ENCODE peak calls at places on chromosomes 4 and X, in four cellular contexts. X, G, N and P are unnamed samples. For H3K27me3 and H3K9me3, the result is how much of the 10 kb centered on the place peaks cover.

GRCh38 chr4:83024233-83024632 is 10.8 kb upstream of the COPS4 start:
- DNase-seq in X (no peak), G (no peak), N (no peak), P (no peak)

GRCh38 chrX:134764202-134764785 is 106.0 kb upstream of the PLAC1 start:
- DNase-seq in X (no peak), G (no peak), N (no peak), P (no peak)

GRCh38 chrX:119427024-119427794 is 28.1 kb downstream of the SLC25A43 start:
- DNase-seq in X (no peak), G (no peak), N (no peak), P (no peak)

GRCh38 chrX:43333543-43333942 is 322.6 kb upstream of the MAOA start:
- DNase-seq in X (no peak), G (no peak), N (no peak), P (no peak)

GRCh38 chrX:118521435-118521834 is 25.8 kb downstream of the DOCK11 start:
- DNase-seq in X (no peak), G (no peak), N (no peak), P (no peak)

GRCh38 chrX:154295664-154296310 is at the start of gene TKTL1:
- DNase-seq in X (no peak), G (no peak), N (no peak), P (no peak)

GRCh38 chr4:8586246-8586645 is 6.1 kb downstream of the GPR78 start:
- DNase-seq in X (no peak), G (no peak), N (peak), P (no peak)

GRCh38 chr4:80566203-80566872 is 230.8 kb downstream of the CFAP299 start:
- DNase-seq in X (no peak), G (no peak), N (no peak), P (no peak)

GRCh38 chr4:86011117-86011516 is 348.7 kb downstream of the MAPK10 start:
- DNase-seq in X (no peak), G (no peak), N (no peak), P (peak)

GRCh38 chr4:38013461-38014366 is 53.5 kb downstream of the PTTG2 start:
- DNase-seq in X (peak), G (no peak), N (peak), P (peak)

GRCh38 chrX:35380808-35381700 is 417.1 kb upstream of the MAGEB16 start:
- DNase-seq in X (no peak), G (no peak), N (no peak), P (no peak)

GRCh38 chr4:176444741-176445140 is 125.0 kb downstream of the SPCS3 start:
- DNase-seq in X (no peak), G (no peak), N (no peak), P (no peak)

GRCh38 chr4:107552306-107552705 is 167.7 kb downstream of the PAPSS1 start:
- DNase-seq in X (no peak), G (no peak), N (no peak), P (no peak)

DNA sequence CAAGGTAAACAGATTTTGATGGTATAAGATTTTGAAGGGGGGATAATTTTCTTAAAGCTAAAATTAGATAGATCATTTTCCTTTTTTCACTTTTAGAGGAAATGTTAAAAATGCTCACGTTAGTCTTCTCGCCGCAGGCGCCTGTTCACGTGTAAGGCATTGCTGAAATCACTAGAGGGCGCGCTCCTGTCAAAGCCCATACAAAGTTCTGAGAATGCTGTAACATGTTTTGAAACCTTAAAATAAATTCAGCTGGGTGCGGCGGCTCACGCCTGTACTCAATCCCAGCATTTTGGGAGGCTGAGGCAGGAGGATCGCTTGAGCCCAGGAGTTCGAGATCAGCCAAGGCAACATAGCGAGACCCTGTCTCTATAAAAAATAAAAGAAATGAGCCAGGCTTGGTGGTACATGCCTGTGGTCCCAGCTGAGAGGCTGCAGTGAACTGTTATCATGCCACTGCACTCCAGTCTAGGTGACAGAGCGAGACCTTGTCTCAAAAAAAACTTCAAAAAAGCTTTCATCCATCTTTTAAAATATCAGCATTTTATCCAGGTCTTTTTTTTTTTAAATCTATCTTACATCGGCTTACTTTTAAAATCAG is 138.0 kb downstream of the RBMX2 start:
- DNase-seq in X (no peak), G (no peak), N (peak), P (peak)
- H3K27me3 ChIP-seq in X (under half), G (under half), N (under half), P (under half)

GRCh38 chr4:97585274-97585673 is 558.0 kb downstream of the STPG2 start:
- DNase-seq in X (no peak), G (no peak), N (no peak), P (no peak)
- H3K9me3 ChIP-seq in X (under half), G (under half), N (under half), P (under half)

DNA sequence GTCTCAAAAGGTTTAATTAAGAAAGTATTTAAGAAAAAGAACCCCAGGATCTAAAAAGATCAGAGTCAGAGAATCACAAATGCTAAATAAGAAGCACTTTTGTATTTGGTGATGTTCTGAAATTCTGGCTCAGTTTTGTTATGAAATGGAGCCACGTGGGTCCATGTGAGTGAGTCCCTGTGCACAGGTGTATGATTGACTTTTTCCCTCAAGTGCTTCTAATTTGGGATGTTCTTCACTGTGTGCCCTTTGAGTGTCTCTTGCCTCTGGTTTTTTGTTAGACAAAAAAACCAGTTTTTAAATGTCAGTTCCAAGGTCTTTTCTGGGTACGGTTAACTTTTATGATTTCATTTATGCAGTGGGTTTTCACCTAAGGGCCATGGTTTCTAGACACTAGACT is 44.4 kb downstream of the REPS2 start:
- DNase-seq in X (no peak), G (no peak), N (no peak), P (no peak)
- H3K27me3 ChIP-seq in X (under half), G (under half), N (under half), P (under half)

DNA sequence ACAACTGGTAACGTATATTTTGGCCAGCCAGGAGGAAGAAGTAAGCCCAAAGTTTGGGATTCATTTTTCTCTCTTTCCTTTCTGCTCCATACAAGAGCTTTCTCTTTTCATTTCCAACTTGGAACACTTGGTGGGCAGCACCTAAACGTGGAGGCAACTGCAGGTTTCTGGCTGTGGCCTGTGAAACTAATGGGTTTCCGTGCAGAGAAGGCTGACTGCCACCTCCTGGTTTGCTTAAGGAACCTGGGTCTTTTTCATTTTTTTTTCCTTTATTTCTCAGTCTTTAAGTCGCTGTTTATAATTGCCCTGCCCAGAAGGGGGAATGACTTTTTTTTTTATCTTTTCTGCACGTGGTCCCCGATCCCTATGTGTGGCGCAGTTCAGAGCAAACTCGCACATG is 15.4 kb downstream of the ZNF718 start:
- DNase-seq in X (no peak), G (no peak), N (no peak), P (no peak)
- H3K9me3 ChIP-seq in X (half or more), G (half or more), N (under half), P (under half)

DNA sequence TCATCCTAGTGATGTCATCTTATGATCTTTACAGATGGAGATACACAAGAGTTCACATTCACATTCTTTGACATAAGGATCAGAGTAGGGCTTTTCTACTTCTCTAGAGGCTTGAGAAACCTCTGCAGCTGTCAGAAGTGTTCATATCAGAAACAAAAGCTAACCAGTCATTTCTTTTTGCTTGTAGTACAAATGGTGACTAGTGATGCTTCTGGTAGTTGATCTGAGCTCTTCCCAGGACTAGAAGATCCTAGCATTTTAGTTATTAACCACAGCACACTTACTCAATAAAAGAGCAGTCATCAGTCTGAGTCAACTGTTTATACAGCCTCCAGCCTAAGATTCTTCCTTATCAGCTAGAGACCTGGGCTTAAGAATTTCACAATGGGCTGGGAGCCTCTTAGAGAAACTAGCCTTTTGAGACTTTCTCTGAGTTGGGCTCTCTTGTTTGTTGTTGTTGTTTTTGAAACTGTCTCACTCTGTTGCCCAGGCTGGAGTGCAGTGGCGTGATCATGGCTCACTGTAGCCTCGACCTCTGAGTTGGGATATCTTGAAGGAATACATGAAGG is 84.1 kb downstream of the TMEM164 start:
- DNase-seq in X (no peak), G (no peak), N (no peak), P (no peak)
- H3K27me3 ChIP-seq in X (under half), G (under half), N (under half), P (under half)

GRCh38 chr4:97938141-97938540 is 205.1 kb downstream of the STPG2 start:
- DNase-seq in X (no peak), G (no peak), N (no peak), P (no peak)
- H3K9me3 ChIP-seq in X (half or more), G (under half), N (under half), P (under half)